ENCODE peak calls at places on chromosomes 13 and 19, in six cellular contexts. Q is H1, K is IMR-90, H is K562, R is fibroblast of lung, V is endodermal cell. U is an unnamed sample.
A peak's percentile ranks its signal among the peaks of the same experiment; 100 is the strongest.

GRCh38 chr13:35349052-35349451 is 127.4 kb downstream of the MAB21L1 start:
- DNase-seq in R (no peak), H (no peak), Q (no peak), K (no peak), V (no peak), U (no peak)

GRCh38 chr13:73767747-73768315 is 366.4 kb downstream of the KLF12 start:
- DNase-seq in R (no peak), V (peak; percentile 74), K (no peak), H (peak; percentile 5), Q (no peak), U (peak; percentile 44)

GRCh38 chr13:42544246-42544915 is 29.6 kb upstream of the TNFSF11 start:
- DNase-seq in K (no peak), H (no peak), R (no peak), V (no peak), Q (no peak), U (no peak)

GRCh38 chr19:40413291-40413994 is at the start of gene PRX:
- DNase-seq in R (no peak), V (peak; percentile 89), Q (no peak), K (no peak), H (peak; percentile 56), U (no peak)

GRCh38 chr13:45242524-45242923 is 41.7 kb upstream of the KCTD4 start:
- DNase-seq in H (no peak), K (no peak), R (no peak), V (no peak), Q (no peak), U (no peak)

GRCh38 chr13:105894711-105895110 is 640.8 kb downstream of the EFNB2 start:
- DNase-seq in R (peak; percentile 14), Q (no peak), H (no peak), K (no peak), V (no peak), U (no peak)

GRCh38 chr13:44471686-44472085 is 98.1 kb downstream of the SERP2 start:
- DNase-seq in Q (no peak), H (no peak), R (peak; percentile 28), K (peak; percentile 58), V (no peak), U (no peak)

GRCh38 chr19:18533058-18533457 is 10.3 kb downstream of the FKBP8 start:
- DNase-seq in K (no peak), V (no peak), H (peak; percentile 19), Q (no peak), R (no peak), U (no peak)

GRCh38 chr19:19095691-19096090 is 31.9 kb downstream of the SLC25A42 start:
- DNase-seq in Q (no peak), K (no peak), V (no peak), R (no peak), H (no peak), U (no peak)

GRCh38 chr13:108322206-108322824 is 52.8 kb downstream of the TNFSF13B start:
- DNase-seq in H (peak; percentile 30), R (peak; percentile 66), Q (no peak), K (peak; percentile 52), V (no peak), U (no peak)

GRCh38 chr19:20999731-21000352 is 20.6 kb upstream of the ZNF430 start:
- DNase-seq in R (peak; percentile 92), V (peak; percentile 97), Q (peak; percentile 92), K (peak; percentile 71), H (peak; percentile 75), U (peak; percentile 86)

GRCh38 chr19:32677657-32678056 is 2.0 kb downstream of the RGS9BP start:
- DNase-seq in H (no peak), K (no peak), Q (no peak), R (no peak), V (peak; percentile 89), U (no peak)

GRCh38 chr19:40559394-40559793 is 17.3 kb upstream of the SHKBP1 start:
- DNase-seq in V (no peak), Q (no peak), H (no peak), K (no peak), R (no peak), U (no peak)

GRCh38 chr13:67299072-67299635 is 69.0 kb upstream of the PCDH9 start:
- DNase-seq in H (no peak), V (no peak), Q (no peak), R (peak; percentile 89), K (peak; percentile 91), U (no peak)
- H3K9ac ChIP-seq in H (no peak overlapping the region), V (no peak overlapping the region), Q (no peak overlapping the region), R (no peak overlapping the region), K (no peak overlapping the region), U (no peak overlapping the region)

GRCh38 chr19:12884926-12885748 is 1.9 kb downstream of the KLF1 start:
- DNase-seq in H (peak; percentile 90), Q (peak; percentile 94), V (peak; percentile 99), R (peak; percentile 46), K (peak; percentile 28), U (peak; percentile 97)

GRCh38 chr19:12885749-12886706 is 973 bp downstream of the KLF1 start:
- DNase-seq in K (no peak), H (peak; percentile 75), V (peak; percentile 81), R (no peak), Q (no peak), U (no peak)

GRCh38 chr19:12884202-12884601 is 2.8 kb downstream of the KLF1 start:
- DNase-seq in V (no peak), K (no peak), H (no peak), R (no peak), Q (no peak), U (no peak)

GRCh38 chr19:12884627-12884925 is 2.4 kb downstream of the KLF1 start:
- DNase-seq in R (no peak), Q (no peak), V (no peak), K (no peak), H (no peak), U (no peak)

DNA sequence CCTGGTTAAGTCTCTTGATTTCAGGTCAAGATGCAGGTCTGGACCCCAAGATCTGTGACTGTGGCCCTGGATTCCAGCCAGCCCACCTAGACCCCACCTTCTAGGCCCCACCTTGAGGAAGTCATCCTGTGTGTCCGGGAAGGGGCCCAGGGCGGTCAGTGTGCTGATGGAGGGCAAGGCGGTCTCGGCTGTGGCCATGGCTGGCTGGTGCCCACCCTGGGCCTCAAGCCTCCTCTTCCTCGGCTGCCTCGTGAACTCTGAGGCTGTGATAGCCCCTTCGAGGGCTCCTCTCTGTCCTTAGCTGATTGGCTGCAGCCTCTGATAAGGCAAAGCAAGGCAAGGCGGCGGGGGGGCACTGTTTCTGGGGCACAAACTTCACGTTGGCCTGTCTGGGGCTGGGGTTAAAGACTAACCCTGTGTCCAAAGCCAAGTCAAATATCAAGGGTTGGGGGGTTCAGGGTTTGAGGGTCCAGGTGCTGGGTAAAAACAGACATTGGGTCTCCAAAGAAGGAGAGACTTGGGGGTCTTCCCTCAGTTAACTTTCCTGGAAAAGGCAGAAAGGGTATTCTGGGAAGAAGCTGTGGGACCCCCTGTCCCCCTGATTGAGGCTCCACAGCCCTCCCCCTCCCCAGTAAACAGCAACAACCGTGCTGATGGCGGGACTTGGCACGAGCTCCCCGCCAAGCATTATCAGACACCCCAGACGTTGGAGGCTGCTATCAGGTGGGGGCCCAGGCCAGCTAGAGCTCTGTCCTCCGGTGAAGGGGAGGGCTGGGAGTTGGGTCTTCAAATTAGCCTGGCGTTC is at the start of gene KLF1:
- DNase-seq in Q (no peak), H (peak; percentile 67), R (no peak), K (no peak), V (no peak), U (no peak)
- H3K9ac ChIP-seq in Q (peak within 1 kb of the TSS; percentile 16), H (peak within 1 kb of the TSS; percentile 94), R (no peak within 1 kb of the TSS), K (no peak within 1 kb of the TSS), V (peak within 1 kb of the TSS; percentile 20), U (peak within 1 kb of the TSS; percentile 14)

GRCh38 chr19:2883686-2884439 is 16.7 kb downstream of the ZNF556 start:
- DNase-seq in Q (no peak), H (no peak), R (no peak), K (no peak), V (no peak), U (no peak)

GRCh38 chr19:2888739-2889224 is 11.9 kb upstream of the ZNF57 start:
- DNase-seq in Q (no peak), H (no peak), R (no peak), K (no peak), V (no peak), U (no peak)

GRCh38 chr19:2887391-2887914 is 13.3 kb upstream of the ZNF57 start:
- DNase-seq in V (peak; percentile 56), R (peak; percentile 73), H (peak; percentile 47), K (peak; percentile 61), Q (no peak), U (no peak)

DNA sequence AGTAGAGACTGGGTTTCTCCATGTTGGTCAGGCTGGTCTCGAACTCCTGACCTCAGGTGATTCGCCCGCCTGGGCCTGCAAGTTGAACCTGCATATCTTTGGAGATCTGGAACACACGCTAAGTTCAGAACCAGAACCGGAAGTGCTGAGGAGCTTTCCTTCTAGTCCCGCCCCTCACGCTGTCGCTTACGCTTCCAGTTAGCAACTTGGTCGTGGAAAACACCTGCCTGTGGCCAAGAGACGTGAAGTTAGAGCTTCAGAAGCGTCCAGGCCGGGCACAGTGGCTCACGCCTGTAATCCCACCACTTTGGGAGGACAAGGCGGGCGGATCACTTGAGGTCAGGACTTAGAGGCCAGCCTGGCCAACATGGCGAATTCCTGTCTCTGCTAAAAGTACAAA is 15.0 kb upstream of the ZNF57 start:
- DNase-seq in H (no peak), Q (no peak), R (no peak), V (no peak), K (no peak), U (no peak)
- H3K9ac ChIP-seq in H (no peak overlapping the region), Q (no peak overlapping the region), R (no peak overlapping the region), V (no peak overlapping the region), K (no peak overlapping the region), U (no peak overlapping the region)

GRCh38 chr13:28819046-28819747 is 942 bp upstream of the MTUS2 start:
- DNase-seq in H (peak; percentile 8), V (no peak), K (peak; percentile 12), R (peak; percentile 17), Q (no peak), U (no peak)

GRCh38 chr13:28822161-28822560 is 2.0 kb downstream of the MTUS2 start:
- DNase-seq in Q (no peak), K (no peak), R (no peak), H (no peak), V (no peak), U (no peak)

GRCh38 chr13:28822801-28823200 is 2.7 kb downstream of the MTUS2 start:
- DNase-seq in V (no peak), Q (no peak), H (no peak), R (no peak), K (no peak), U (no peak)

GRCh38 chr13:28819748-28820098 is 416 bp upstream of the MTUS2 start:
- DNase-seq in R (peak; percentile 8), Q (no peak), K (peak; percentile 32), V (peak; percentile 92), H (peak; percentile 75), U (peak; percentile 34)

DNA sequence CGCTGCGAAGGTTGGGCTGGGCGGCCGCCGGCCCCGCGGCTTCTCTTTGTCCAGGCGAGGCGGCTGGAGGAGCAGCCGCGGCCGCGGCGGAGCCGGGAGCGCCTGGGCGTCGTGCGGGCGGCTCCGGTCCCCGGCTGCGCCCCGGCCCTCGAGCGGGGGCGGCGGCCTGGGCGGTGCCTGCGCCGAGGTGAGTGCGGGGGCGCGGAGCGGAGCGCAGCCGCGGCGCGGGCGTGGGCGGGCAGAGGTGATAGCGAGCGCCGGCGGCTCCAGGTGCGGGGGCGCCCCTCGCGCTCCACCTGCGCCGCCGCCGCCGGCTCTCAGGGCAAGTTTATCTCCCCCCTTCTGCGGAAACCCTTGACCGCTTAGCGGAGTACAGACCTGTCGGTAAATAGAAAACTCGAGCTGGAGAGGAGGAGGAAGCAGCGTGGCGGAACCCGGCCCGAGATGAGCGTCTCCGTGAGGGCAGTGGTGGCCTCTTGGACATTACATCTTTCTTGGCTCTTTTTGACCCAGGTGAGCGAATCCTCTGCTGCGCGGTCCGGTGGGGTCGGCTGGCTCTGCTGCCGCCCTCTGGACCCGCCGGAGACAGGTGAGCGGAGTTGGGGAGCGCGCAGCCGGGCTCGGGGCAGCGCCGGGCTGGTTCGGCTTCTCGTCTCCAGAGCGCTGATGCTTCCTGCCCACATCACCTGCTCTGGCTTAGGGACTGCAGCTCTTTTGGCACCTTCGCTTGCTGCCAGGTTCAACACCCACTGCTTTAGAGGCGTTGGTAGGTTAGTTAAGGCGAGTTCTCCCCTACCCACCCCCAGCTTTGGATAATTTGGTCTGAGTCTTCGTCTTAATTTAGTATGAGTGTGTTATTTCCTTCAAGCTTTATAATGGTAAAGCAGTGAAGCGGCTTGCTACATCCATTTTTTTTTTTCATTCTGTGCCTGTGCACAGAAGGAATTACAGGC is at the start of gene MTUS2:
- DNase-seq in R (no peak), V (peak; percentile 83), Q (no peak), K (no peak), H (peak; percentile 69), U (no peak)
- H3K9ac ChIP-seq in R (no peak within 1 kb of the TSS), V (peak within 1 kb of the TSS; percentile 25), Q (peak within 1 kb of the TSS; percentile 2), K (no peak within 1 kb of the TSS), H (no peak within 1 kb of the TSS), U (no peak within 1 kb of the TSS)